ENCODE peak calls at places on chromosomes 1 and 21, in four cellular contexts. W is HS-5; C is stimulated activated CD4-positive, alpha-beta T cell treated with anti-CD3 and anti-CD28 coated beads, TNF-alpha, amount 100 ng/mL, for 48 hours; E is uterus. T is an unnamed sample.

GRCh38 chr1:32115496-32115895 is 7.6 kb downstream of the KPNA6 start:
- DNase-seq in C (no peak), E (no peak), W (no peak), T (no peak)

GRCh38 chr1:208513799-208514198 is 269.6 kb upstream of the PLXNA2 start:
- DNase-seq in E (no peak), C (no peak), W (no peak), T (no peak)

GRCh38 chr21:41196990-41197389 is 29.0 kb downstream of the BACE2 start:
- DNase-seq in C (no peak), E (no peak), W (no peak), T (no peak)

GRCh38 chr1:160646711-160647328 is at the start of gene SLAMF1:
- DNase-seq in E (no peak), C (peak), W (no peak), T (no peak)

GRCh38 chr1:53733447-53733931 is 5.5 kb downstream of the GLIS1 start:
- DNase-seq in E (no peak), W (no peak), C (no peak), T (no peak)

GRCh38 chr1:59985901-59986735 is 59.5 kb upstream of the CYP2J2 start:
- DNase-seq in C (no peak), W (no peak), E (no peak), T (no peak)

GRCh38 chr1:98086156-98086555 is 165.3 kb upstream of the DPYD start:
- DNase-seq in C (no peak), W (no peak), E (no peak), T (peak)

GRCh38 chr1:27789511-27790154 is 16.6 kb downstream of the STX12 start:
- DNase-seq in W (no peak), E (peak), C (no peak), T (no peak)

GRCh38 chr1:31944205-31945089 is 6.3 kb upstream of the PTP4A2 start:
- DNase-seq in C (no peak), W (no peak), E (peak), T (no peak)

GRCh38 chr1:91736146-91736998 is 149.6 kb downstream of the TGFBR3 start:
- DNase-seq in E (no peak), W (no peak), C (no peak), T (no peak)

GRCh38 chr1:36753451-36753850 is 270.7 kb upstream of the CSF3R start:
- DNase-seq in W (no peak), C (no peak), E (no peak), T (no peak)

GRCh38 chr1:41898191-41898713 is 20.5 kb downstream of the HIVEP3 start:
- DNase-seq in E (peak), C (peak), W (no peak), T (no peak)

GRCh38 chr1:157170677-157171515 is 32.7 kb upstream of the ETV3 start:
- DNase-seq in W (no peak), E (no peak), C (no peak), T (no peak)